ENCODE peak calls at places on chromosomes 11 and 22, in six cellular contexts. C is heart left ventricle, V is transverse colon, S is A549, E is right lobe of liver, H is sigmoid colon. Q is an unnamed sample.

GRCh38 chr22:26679003-26679629 is 21.7 kb downstream of the MIAT start:
- DNase-seq in S (peak; percentile 82), V (peak; percentile 80), H (peak; percentile 81), E (peak; percentile 67), C (peak; percentile 65), Q (peak; percentile 54)

GRCh38 chr11:28679795-28680194 is 571.6 kb downstream of the METTL15 start:
- DNase-seq in C (no peak), V (no peak), H (no peak), E (no peak), S (no peak), Q (no peak)

GRCh38 chr22:26974914-26975313 is 317.5 kb downstream of the MIAT start:
- DNase-seq in H (no peak), S (no peak), C (no peak), V (no peak), E (no peak), Q (no peak)

GRCh38 chr22:46308283-46308988 is 11.8 kb downstream of the GTSE1 start:
- DNase-seq in V (no peak), H (no peak), E (no peak), C (no peak), S (no peak), Q (no peak)

GRCh38 chr11:129814244-129814992 is 1.2 kb upstream of the TMEM45B start:
- DNase-seq in C (no peak), E (no peak), H (no peak), S (peak; percentile 13), V (no peak), Q (no peak)

GRCh38 chr22:28021116-28021997 is 102.3 kb upstream of the PITPNB start:
- DNase-seq in V (no peak), E (peak; percentile 22), S (no peak), C (no peak), H (peak; percentile 64), Q (no peak)

GRCh38 chr22:29517215-29517908 is 36.2 kb downstream of the THOC5 start:
- DNase-seq in V (no peak), H (no peak), C (peak; percentile 17), E (peak; percentile 78), S (no peak), Q (peak; percentile 74)

GRCh38 chr11:94449437-94449836 is 44.2 kb downstream of the MRE11 start:
- DNase-seq in H (no peak), S (peak; percentile 80), C (no peak), V (no peak), E (no peak), Q (no peak)

GRCh38 chr11:7977251-7977917 is 9.8 kb upstream of the EIF3F start:
- DNase-seq in H (no peak), C (no peak), V (no peak), E (no peak), S (peak; percentile 24), Q (no peak)

GRCh38 chr22:24302591-24302990 is 32.0 kb downstream of the SPECC1L start:
- DNase-seq in C (no peak), S (no peak), E (no peak), H (no peak), V (no peak), Q (peak; percentile 29)

GRCh38 chr11:125082611-125083311 is 19.7 kb downstream of the SLC37A2 start:
- DNase-seq in C (no peak), V (no peak), E (no peak), H (no peak), S (no peak), Q (no peak)

GRCh38 chr11:130220311-130221030 is 60.9 kb downstream of the ST14 start:
- DNase-seq in C (no peak), S (no peak), V (no peak), H (no peak), E (no peak), Q (no peak)

GRCh38 chr22:46047841-46048595 is 71.1 kb upstream of the WNT7B start:
- DNase-seq in E (peak; percentile 53), C (no peak), V (peak; percentile 16), S (no peak), H (peak; percentile 72), Q (no peak)

GRCh38 chr11:1352696-1353382 is 36.9 kb upstream of the BRSK2 start:
- DNase-seq in S (no peak), C (no peak), V (no peak), E (no peak), H (peak; percentile 24), Q (no peak)

GRCh38 chr11:115558635-115559034 is 54.4 kb upstream of the CADM1 start:
- DNase-seq in C (no peak), S (no peak), E (no peak), H (no peak), V (no peak), Q (no peak)

GRCh38 chr22:20905415-20906386 is 11.5 kb upstream of the CRKL start:
- DNase-seq in S (no peak), C (no peak), H (no peak), V (no peak), E (no peak), Q (no peak)

GRCh38 chr11:75311858-75312288 is 39.6 kb downstream of the ARRB1 start:
- DNase-seq in S (no peak), E (no peak), H (peak; percentile 91), V (peak; percentile 82), C (peak; percentile 90), Q (no peak)

GRCh38 chr11:92266821-92267220 is 42.2 kb downstream of the FAT3 start:
- DNase-seq in H (no peak), V (no peak), C (no peak), E (peak; percentile 72), S (no peak), Q (no peak)

GRCh38 chr11:87726511-87726910 is 448.7 kb downstream of the RAB38 start:
- DNase-seq in C (no peak), E (no peak), H (no peak), V (no peak), S (no peak), Q (no peak)

GRCh38 chr11:121328967-121329653 is 36.5 kb downstream of the SC5D start:
- DNase-seq in E (no peak), H (no peak), S (no peak), C (no peak), V (no peak), Q (no peak)

GRCh38 chr11:122578168-122578825 is 77.2 kb upstream of the UBASH3B start:
- DNase-seq in H (no peak), E (no peak), C (no peak), V (no peak), S (peak; percentile 28), Q (no peak)

GRCh38 chr22:17972385-17973181 is 51.8 kb downstream of the MICAL3 start:
- DNase-seq in E (peak; percentile 68), V (no peak), H (no peak), S (peak; percentile 82), C (no peak), Q (no peak)

GRCh38 chr11:132126973-132127900 is 756.8 kb downstream of the NTM start:
- DNase-seq in V (peak; percentile 12), S (no peak), C (peak; percentile 58), E (no peak), H (peak; percentile 71), Q (no peak)

GRCh38 chr11:8341966-8342365 is 78.3 kb upstream of the LMO1 start:
- DNase-seq in V (no peak), H (no peak), C (no peak), S (no peak), E (no peak), Q (no peak)

GRCh38 chr22:33921576-33922181 is 1.4 kb upstream of the LARGE1 start:
- DNase-seq in V (peak; percentile 59), C (peak; percentile 70), H (peak; percentile 86), E (peak; percentile 68), S (peak; percentile 17), Q (peak; percentile 52)

GRCh38 chr22:48679656-48680555 is 1147.8 kb downstream of the BRD1 start:
- DNase-seq in S (no peak), V (no peak), H (no peak), C (no peak), E (no peak), Q (no peak)

GRCh38 chr11:126352934-126353801 is 2.3 kb upstream of the ST3GAL4 start:
- DNase-seq in S (peak; percentile 75), V (no peak), E (no peak), H (no peak), C (no peak), Q (no peak)

GRCh38 chr22:43894122-43894521 is 2.3 kb upstream of the PNPLA5 start:
- DNase-seq in H (no peak), E (peak; percentile 28), C (no peak), V (no peak), S (no peak), Q (no peak)

GRCh38 chr22:43892183-43892894 is 526 bp upstream of the PNPLA5 start:
- DNase-seq in E (peak; percentile 38), S (no peak), C (no peak), H (no peak), V (no peak), Q (no peak)

GRCh38 chr22:43897751-43898261 is 6.0 kb upstream of the PNPLA5 start:
- DNase-seq in E (no peak), C (no peak), V (no peak), S (peak; percentile 29), H (no peak), Q (no peak)

GRCh38 chr22:43893266-43893665 is 1.5 kb upstream of the PNPLA5 start:
- DNase-seq in C (no peak), E (peak; percentile 27), H (no peak), V (no peak), S (no peak), Q (no peak)

GRCh38 chr22:43895986-43896645 is 4.3 kb upstream of the PNPLA5 start:
- DNase-seq in C (no peak), V (no peak), S (no peak), H (no peak), E (peak; percentile 32), Q (no peak)
- TF ChIP-seq CTCF in C (no peak), V (no peak), S (no peak), H (no peak), E (no peak), Q (no peak)

DNA sequence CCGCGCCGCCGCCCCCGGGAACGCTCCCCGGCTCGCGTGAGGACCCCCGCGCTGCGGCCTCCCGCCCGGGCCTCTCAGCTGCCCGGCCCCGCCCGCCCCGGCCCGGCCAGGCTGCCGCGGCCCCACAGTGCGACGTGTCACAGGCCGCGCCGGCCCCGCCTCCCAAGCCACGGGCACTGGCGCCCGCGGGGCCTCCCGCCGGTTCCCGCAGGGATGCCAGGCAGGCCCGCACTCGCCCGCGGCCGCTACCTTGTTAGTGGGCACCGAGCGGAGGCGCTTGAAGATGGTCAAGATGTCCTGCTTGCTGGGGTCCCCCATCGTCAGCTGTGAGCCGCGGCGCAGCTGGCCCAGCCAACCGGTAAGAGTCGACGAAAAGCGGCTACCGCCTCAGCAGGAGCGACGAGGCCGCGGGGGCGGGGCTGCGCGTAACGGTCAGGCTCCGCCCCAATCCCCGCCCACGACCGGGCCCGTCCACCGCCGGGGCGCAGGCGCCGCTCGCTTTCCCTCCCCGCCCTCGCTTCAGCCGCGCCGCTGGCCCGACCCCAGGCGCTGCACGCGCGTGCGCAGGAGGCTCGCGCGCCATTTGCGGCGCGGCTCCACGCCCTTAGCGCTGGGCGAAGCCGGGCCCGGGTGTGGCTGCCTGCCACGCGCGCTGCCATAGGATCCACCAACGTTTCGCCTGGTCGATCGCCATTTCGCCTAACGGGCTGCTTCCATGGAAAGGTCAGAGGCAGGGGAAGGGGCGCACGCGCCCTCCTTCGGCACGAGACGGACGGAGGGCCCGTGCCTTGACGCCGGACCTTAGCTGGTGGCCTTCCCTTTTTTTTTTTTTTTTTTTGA is at the start of gene ARFGAP3:
- DNase-seq in H (peak; percentile 97), S (peak; percentile 90), V (peak; percentile 96), E (peak; percentile 97), C (peak; percentile 95), Q (peak; percentile 94)
- TF ChIP-seq POLR2A in H (peak; percentile 72), S (peak; percentile 49), V (peak; percentile 81), E (peak; percentile 90), C (peak; percentile 27), Q (peak; percentile 98)

GRCh38 chr11:69892237-69892985 is 73.2 kb upstream of the FGF3 start:
- DNase-seq in S (peak; percentile 37), C (no peak), H (no peak), E (peak; percentile 52), V (no peak), Q (no peak)
- TF ChIP-seq CTCF in S (no peak), C (no peak), H (no peak), E (no peak), V (no peak), Q (no peak)

GRCh38 chr11:13668102-13668956 is at the start of gene FAR1:
- DNase-seq in V (peak; percentile 98), C (peak; percentile 98), H (peak; percentile 99), S (peak; percentile 98), E (peak; percentile 94), Q (peak; percentile 98)
- TF ChIP-seq POLR2A in V (peak; percentile 89), C (peak; percentile 44), H (peak; percentile 78), S (peak; percentile 88), E (peak; percentile 57), Q (peak; percentile 87)